ENCODE peak calls at places on chromosomes 4 and X, in nine cellular contexts. A is IMR-90, V is right atrium auricular region, X is colonic mucosa, Q is foreskin keratinocyte, E is HepG2, U is stomach, W is K562, M is H9. Z is an unnamed sample. For H3K4me1, the result is how much of the 10 kb centered on the place peaks cover.

GRCh38 chrX:69128573-69128972 is 36.7 kb downstream of the PJA1 start:
- DNase-seq in E (no peak), U (peak), Q (no peak), X (no peak), A (no peak), W (no peak), V (no peak), M (peak), Z (no peak)

GRCh38 chrX:57918750-57919436 is 8.6 kb upstream of the ZXDA start:
- DNase-seq in A (peak), Q (no peak), W (no peak), X (peak), E (peak), U (peak), V (no peak), M (no peak), Z (no peak)

GRCh38 chrX:155031657-155032056 is 5.0 kb downstream of the FUNDC2 start:
- DNase-seq in Q (no peak), A (no peak), V (no peak), U (no peak), E (no peak), W (no peak), X (no peak), M (no peak), Z (no peak)

GRCh38 chr4:184860018-184860530 is 34.3 kb upstream of the ACSL1 start:
- DNase-seq in E (no peak), W (no peak), M (no peak), Q (no peak), A (no peak), U (no peak), V (no peak), X (no peak), Z (no peak)

GRCh38 chr4:36399762-36400353 is 118.4 kb downstream of the DTHD1 start:
- DNase-seq in M (no peak), W (no peak), X (peak), E (peak), Q (no peak), A (no peak), U (no peak), V (no peak), Z (no peak)

GRCh38 chr4:78242071-78242470 is 184.9 kb downstream of the FRAS1 start:
- DNase-seq in E (no peak), M (no peak), V (no peak), X (no peak), U (no peak), A (no peak), W (no peak), Q (peak), Z (no peak)

GRCh38 chrX:118727686-118728339 is 407 bp downstream of the IL13RA1 start:
- DNase-seq in X (peak), W (no peak), M (no peak), E (peak), V (no peak), A (peak), U (peak), Q (no peak), Z (peak)

GRCh38 chrX:73289039-73289438 is 74.4 kb upstream of the NAP1L2 start:
- DNase-seq in W (no peak), E (no peak), V (no peak), U (no peak), A (no peak), Q (no peak), X (no peak), M (peak), Z (no peak)

GRCh38 chr4:100170986-100171385 is 19.3 kb downstream of the DDIT4L start:
- DNase-seq in E (no peak), Q (no peak), W (no peak), X (no peak), A (no peak), U (no peak), V (no peak), M (no peak), Z (no peak)

GRCh38 chr4:1154523-1155182 is 17.7 kb downstream of the SPON2 start:
- DNase-seq in W (no peak), Q (no peak), X (no peak), M (no peak), V (no peak), U (peak), E (no peak), A (peak), Z (no peak)

GRCh38 chrX:138128025-138128671 is 562.2 kb downstream of the ZIC3 start:
- DNase-seq in M (peak), U (no peak), V (no peak), A (peak), Q (no peak), X (peak), E (peak), W (peak), Z (no peak)

GRCh38 chrX:107857815-107858214 is 32.1 kb downstream of the MID2 start:
- DNase-seq in A (no peak), M (no peak), Q (no peak), X (no peak), E (no peak), U (no peak), W (no peak), V (no peak), Z (no peak)

GRCh38 chrX:40099046-40099968 is 1.5 kb upstream of the BCOR start:
- DNase-seq in W (no peak), U (no peak), Q (no peak), A (no peak), X (peak), E (no peak), V (no peak), M (peak), Z (no peak)

GRCh38 chrX:38879631-38880220 is 78.5 kb downstream of the MID1IP1 start:
- DNase-seq in E (no peak), M (no peak), Q (peak), U (peak), A (no peak), X (peak), V (no peak), W (no peak), Z (no peak)

GRCh38 chr4:97720869-97721432 is 422.3 kb downstream of the STPG2 start:
- DNase-seq in A (no peak), W (no peak), E (peak), Q (peak), V (no peak), X (no peak), U (no peak), M (no peak), Z (no peak)

GRCh38 chrX:103464774-103465117 is 54.5 kb downstream of the RAB40A start:
- DNase-seq in X (peak), V (peak), A (peak), W (peak), Q (no peak), M (peak), E (peak), U (peak), Z (peak)

GRCh38 chr4:107838138-107838618 is 13.4 kb downstream of the SGMS2 start:
- DNase-seq in U (no peak), M (no peak), V (no peak), Q (no peak), E (no peak), X (no peak), W (no peak), A (peak), Z (no peak)

GRCh38 chr4:11376146-11376545 is 52.5 kb downstream of the HS3ST1 start:
- DNase-seq in A (no peak), E (no peak), W (no peak), V (no peak), M (no peak), Q (no peak), U (no peak), X (no peak), Z (no peak)

GRCh38 chr4:174375422-174375821 is 91.7 kb downstream of the CEP44 start:
- DNase-seq in V (no peak), A (no peak), X (no peak), E (peak), M (no peak), W (no peak), Q (no peak), U (no peak), Z (no peak)

GRCh38 chr4:8542776-8543525 is 37.2 kb upstream of the GPR78 start:
- DNase-seq in U (no peak), A (no peak), M (no peak), E (no peak), V (no peak), W (no peak), Q (no peak), X (no peak), Z (no peak)

GRCh38 chrX:108167211-108167872 is 75.8 kb downstream of the ATG4A start:
- DNase-seq in U (no peak), X (no peak), Q (no peak), V (no peak), A (peak), M (no peak), W (no peak), E (no peak), Z (no peak)

GRCh38 chr4:37381040-37381668 is 136.6 kb downstream of the NWD2 start:
- DNase-seq in W (no peak), A (no peak), U (no peak), M (no peak), E (no peak), Q (no peak), X (no peak), V (no peak), Z (no peak)

GRCh38 chr4:77818667-77819408 is at the start of gene CNOT6L:
- DNase-seq in X (peak), W (peak), M (peak), Q (peak), E (no peak), A (peak), V (peak), U (peak), Z (peak)

GRCh38 chr4:20889901-20890300 is 189.6 kb downstream of the PACRGL start:
- DNase-seq in W (no peak), Q (no peak), V (no peak), M (no peak), A (no peak), E (no peak), X (no peak), U (no peak), Z (no peak)

GRCh38 chr4:136103616-136104015 is 1428.7 kb downstream of the PCDH18 start:
- DNase-seq in Q (no peak), A (no peak), X (no peak), V (no peak), E (no peak), W (no peak), U (no peak), M (no peak), Z (no peak)

GRCh38 chr4:69075061-69075792 is 21.0 kb upstream of the UGT2B7 start:
- DNase-seq in E (peak), M (no peak), U (no peak), W (no peak), V (no peak), A (peak), X (no peak), Q (no peak), Z (no peak)

GRCh38 chrX:77061533-77061932 is 385.7 kb upstream of the FGF16 start:
- DNase-seq in V (no peak), E (no peak), U (no peak), A (no peak), X (no peak), W (no peak), Q (no peak), M (no peak), Z (no peak)

GRCh38 chr4:101958547-101958946 is 168.0 kb downstream of the BANK1 start:
- DNase-seq in Q (no peak), E (no peak), W (no peak), X (no peak), A (no peak), M (no peak), V (no peak), U (no peak), Z (no peak)

GRCh38 chr4:186514271-186514950 is 41.0 kb downstream of the MTNR1A start:
- DNase-seq in M (no peak), E (no peak), A (peak), Q (no peak), V (no peak), X (no peak), W (no peak), U (no peak), Z (no peak)

GRCh38 chr4:30722092-30722915 is 2.1 kb downstream of the PCDH7 start:
- DNase-seq in W (no peak), M (no peak), U (no peak), X (no peak), E (no peak), Q (no peak), V (no peak), A (no peak), Z (no peak)
- TF ChIP-seq CTCF in W (no peak), M (no peak), U (no peak), X (no peak), E (no peak), Q (peak), V (peak), A (no peak), Z (no peak)

DNA sequence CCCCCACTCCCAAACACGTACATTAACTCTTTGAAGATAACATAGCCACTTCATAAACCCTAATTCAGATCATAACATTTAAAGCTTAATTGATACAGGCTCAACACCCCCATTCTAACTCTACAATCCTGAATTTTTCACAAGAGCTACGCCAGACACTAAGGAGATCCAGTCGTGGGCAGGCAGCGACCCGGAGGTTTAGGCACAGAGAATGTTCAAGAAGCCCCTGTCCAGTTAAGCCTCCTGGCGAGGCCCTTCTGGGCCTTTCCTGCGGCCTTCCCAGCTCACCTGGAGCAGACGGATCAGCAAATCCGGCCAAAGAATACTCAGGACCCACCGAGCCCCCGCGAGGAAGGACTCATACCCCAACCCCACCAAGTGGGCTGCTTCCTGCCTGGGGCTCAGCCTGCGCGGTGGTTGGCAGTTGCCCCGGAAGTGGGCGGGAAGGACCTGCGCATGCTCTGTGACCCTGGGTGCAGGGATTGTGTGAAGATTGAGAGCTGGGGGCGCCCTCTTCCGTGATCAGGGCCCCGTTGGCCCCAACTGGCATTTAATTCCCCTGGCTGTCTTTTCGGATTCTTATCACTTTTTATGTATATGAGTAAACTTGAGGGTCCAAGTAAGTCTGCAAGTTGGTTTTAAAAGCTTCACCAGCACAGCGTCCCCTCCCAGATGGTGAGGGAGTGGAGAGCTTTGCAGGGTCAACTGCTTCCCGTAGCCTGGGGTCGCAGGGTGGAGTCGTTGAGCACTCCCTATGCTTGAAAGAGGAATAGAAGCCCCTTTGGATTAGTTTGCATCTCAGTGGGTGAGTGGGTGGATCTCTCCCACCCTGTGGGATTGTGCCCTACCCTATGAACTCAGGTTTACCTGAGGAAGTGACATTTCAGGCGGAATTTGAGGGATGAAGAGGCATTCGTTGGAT is at the start of gene TRIM61:
- DNase-seq in U (no peak), X (peak), A (peak), Q (no peak), V (no peak), E (no peak), M (peak), W (no peak), Z (peak)
- H3K27ac ChIP-seq in U (no peak), X (no peak), A (peak), Q (no peak), V (peak), E (no peak), M (no peak), W (no peak), Z (peak)

GRCh38 chrX:15751160-15751819 is 13.2 kb downstream of the CA5B start:
- DNase-seq in M (no peak), E (no peak), Q (no peak), X (no peak), W (no peak), U (no peak), V (no peak), A (peak), Z (no peak)

GRCh38 chrX:15745179-15745578 is 7.1 kb downstream of the CA5B start:
- DNase-seq in A (peak), U (no peak), X (no peak), E (peak), W (no peak), V (no peak), Q (no peak), M (no peak), Z (no peak)

GRCh38 chrX:15747626-15748173 is 9.6 kb downstream of the CA5B start:
- DNase-seq in A (no peak), W (no peak), M (no peak), E (no peak), Q (no peak), X (no peak), U (no peak), V (no peak), Z (no peak)

GRCh38 chrX:15750611-15751159 is 12.6 kb downstream of the CA5B start:
- DNase-seq in V (no peak), M (no peak), E (no peak), Q (no peak), A (no peak), W (no peak), X (no peak), U (no peak), Z (no peak)

DNA sequence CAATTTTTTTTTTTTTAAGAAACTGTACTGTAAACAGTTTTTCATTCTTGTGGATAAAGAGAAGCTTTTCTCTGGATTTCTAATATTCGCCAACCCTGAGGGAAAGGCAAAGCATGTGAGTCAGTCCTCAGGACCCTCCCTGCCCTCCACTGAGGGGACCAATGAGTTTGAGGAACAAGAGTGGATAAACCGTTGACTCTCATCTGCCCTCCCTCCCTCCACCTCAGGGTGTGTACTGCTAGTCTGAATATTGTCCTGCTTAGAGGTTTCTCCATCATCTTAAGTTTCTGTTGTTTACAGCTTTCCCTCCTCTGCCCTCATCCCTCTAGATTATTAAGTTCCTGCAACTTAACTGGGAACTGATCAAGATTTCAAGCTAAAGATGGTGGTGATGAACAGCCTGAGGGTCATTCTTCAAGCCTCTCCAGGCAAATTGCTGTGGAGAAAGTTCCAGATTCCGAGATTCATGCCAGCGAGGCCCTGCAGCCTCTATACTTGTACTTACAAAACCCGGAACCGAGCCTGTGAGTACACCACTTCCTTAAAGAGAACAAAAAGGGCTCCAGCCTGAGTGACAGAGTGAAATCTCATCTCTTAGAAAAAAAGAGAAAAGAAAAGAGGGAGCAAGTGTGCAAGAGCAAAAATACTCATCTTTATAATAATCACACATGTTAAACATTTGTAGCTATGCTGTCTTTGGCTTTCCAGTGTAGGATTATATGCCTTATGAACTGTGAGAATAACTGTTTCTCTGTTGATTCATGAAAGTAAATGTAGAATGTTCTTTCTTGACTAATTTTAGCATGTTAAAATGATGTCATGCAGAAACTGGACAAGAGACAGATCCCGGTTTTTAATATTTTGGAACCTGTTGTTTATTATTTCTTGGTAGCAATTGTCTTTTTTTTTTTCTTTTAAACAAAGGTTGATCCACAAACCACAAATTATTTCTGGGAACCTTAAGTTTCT is 11.9 kb downstream of the CA5B start:
- DNase-seq in U (peak), V (peak), X (peak), E (no peak), Q (no peak), M (no peak), A (peak), W (no peak), Z (no peak)
- H3K4me1 ChIP-seq in U (under half), V (under half), X (under half), E (under half), Q (under half), M (under half), A (under half), W (under half), Z (under half)

DNA sequence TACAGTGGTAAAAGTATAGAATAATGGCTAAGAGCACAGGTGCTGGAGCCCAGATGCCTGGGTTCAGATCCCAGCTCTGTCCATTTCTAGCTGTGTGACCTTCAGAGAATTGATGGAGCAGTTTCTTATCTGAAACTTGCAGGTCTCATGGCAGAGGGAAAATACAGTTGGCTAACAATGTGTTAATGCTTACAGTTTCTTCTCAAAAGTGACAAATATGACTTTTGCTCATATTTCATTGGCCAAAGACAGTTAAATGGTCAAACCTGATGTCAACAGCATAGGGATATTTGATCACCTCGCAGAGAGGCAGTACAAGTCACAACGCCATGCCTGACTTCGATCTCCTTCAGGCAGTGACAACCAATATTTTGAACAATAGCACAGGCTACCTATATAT is 60.2 kb upstream of the LCORL start:
- DNase-seq in V (no peak), U (no peak), E (no peak), Q (no peak), M (no peak), W (no peak), A (no peak), X (no peak), Z (no peak)
- TF ChIP-seq CTCF in V (no peak), U (no peak), E (no peak), Q (no peak), M (no peak), W (no peak), A (no peak), X (no peak), Z (no peak)

GRCh38 chr4:44678094-44679023 is at the start of gene GUF1:
- DNase-seq in X (peak), W (peak), Q (peak), A (peak), U (peak), E (peak), M (peak), V (peak), Z (peak)
- H3K27ac ChIP-seq in X (peak), W (peak), Q (peak), A (peak), U (peak), E (peak), M (no peak), V (peak), Z (peak)

DNA sequence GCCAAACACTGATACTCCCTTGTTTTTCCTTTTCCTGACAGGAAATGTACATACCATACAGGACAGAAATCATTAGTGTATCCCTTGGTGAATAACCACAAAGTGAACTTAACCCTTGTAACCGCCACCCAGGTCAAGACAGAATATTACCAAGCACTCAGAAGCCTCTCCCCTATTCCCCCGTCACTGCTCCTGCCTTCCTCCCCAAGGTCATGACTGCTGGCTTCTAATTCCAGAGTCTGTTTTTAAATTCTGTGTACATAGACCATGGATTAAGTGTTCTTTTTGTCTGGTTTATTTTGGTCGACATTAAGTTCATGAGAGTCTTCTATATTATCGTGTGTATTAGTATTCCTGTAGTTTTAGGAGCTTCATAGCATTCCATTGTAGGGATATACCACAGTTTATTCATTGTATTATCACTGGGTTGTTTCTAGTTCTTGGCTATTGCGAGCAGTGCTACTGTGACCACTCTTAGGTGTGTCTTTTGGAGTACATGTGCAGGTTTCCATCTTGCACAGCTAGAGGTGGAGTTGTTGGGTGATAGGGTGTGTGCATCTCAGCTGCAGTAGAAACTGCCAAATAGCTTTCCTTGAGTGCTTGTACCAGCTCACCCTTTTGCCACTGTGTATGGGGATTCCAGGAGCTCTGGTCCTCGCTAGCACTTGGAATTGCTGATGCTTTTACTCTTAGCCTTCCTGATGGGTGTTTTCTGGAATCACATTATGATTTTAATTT is 37.9 kb downstream of the HTT start:
- DNase-seq in Q (no peak), V (no peak), X (no peak), E (no peak), A (no peak), M (no peak), W (no peak), U (no peak), Z (no peak)
- H3K4me1 ChIP-seq in Q (under half), V (under half), X (under half), E (under half), A (under half), M (under half), W (under half), U (under half), Z (under half)

Z was measured in lung.